ENCODE peak calls at places on chromosomes 5 and 9, in four cellular contexts. T is H7; K is effector CD4-positive, alpha-beta T cell; X is pancreas. F is an unnamed sample.

GRCh38 chr5:125052601-125053000 is 306.2 kb upstream of the ZNF608 start:
- DNase-seq in X (no peak), K (no peak), T (no peak), F (no peak)

GRCh38 chr5:180605554-180606214 is 14.4 kb upstream of the SCGB3A1 start:
- DNase-seq in K (peak; percentile 58), T (peak; percentile 87), X (peak; percentile 49), F (peak; percentile 31)

GRCh38 chr5:86526811-86527348 is 90.9 kb upstream of the COX7C start:
- DNase-seq in X (no peak), T (no peak), K (no peak), F (no peak)

GRCh38 chr5:62395210-62395950 is 8.3 kb downstream of the DIMT1 start:
- DNase-seq in X (no peak), T (no peak), K (no peak), F (no peak)

GRCh38 chr5:154101184-154101583 is 62.4 kb downstream of the MFAP3 start:
- DNase-seq in X (no peak), T (no peak), K (no peak), F (no peak)

GRCh38 chr9:137494104-137494544 is 35.0 kb upstream of the NSMF start:
- DNase-seq in X (no peak), K (no peak), T (peak; percentile 60), F (no peak)

GRCh38 chr5:61139094-61139873 is 23.0 kb downstream of the SMIM15 start:
- DNase-seq in X (no peak), T (peak; percentile 2), K (no peak), F (no peak)

GRCh38 chr9:85212209-85212608 is 529.5 kb downstream of the AGTPBP1 start:
- DNase-seq in T (no peak), K (no peak), X (no peak), F (no peak)

GRCh38 chr5:133926960-133927615 is 41.3 kb downstream of the C5orf15 start:
- DNase-seq in X (no peak), T (no peak), K (no peak), F (no peak)

GRCh38 chr5:102811962-102812361 is 56.9 kb downstream of the PAM start:
- DNase-seq in X (no peak), K (no peak), T (no peak), F (no peak)

GRCh38 chr5:78677777-78678668 is 29.5 kb upstream of the LHFPL2 start:
- DNase-seq in X (no peak), K (no peak), T (no peak), F (no peak)

GRCh38 chr5:82327961-82328360 is 49.8 kb upstream of the RPS23 start:
- DNase-seq in T (no peak), X (no peak), K (no peak), F (no peak)

GRCh38 chr9:136052991-136053756 is 41.9 kb downstream of the NACC2 start:
- DNase-seq in T (peak; percentile 75), X (no peak), K (no peak), F (no peak)

GRCh38 chr5:73213566-73213998 is 40.6 kb downstream of the TMEM174 start:
- DNase-seq in X (no peak), T (peak; percentile 38), K (no peak), F (no peak)

GRCh38 chr5:89034588-89034987 is 151.6 kb upstream of the MEF2C start:
- DNase-seq in K (no peak), X (no peak), T (no peak), F (no peak)

GRCh38 chr5:122493091-122493775 is 181.2 kb downstream of the SNCAIP start:
- DNase-seq in X (peak; percentile 76), K (no peak), T (no peak), F (no peak)

GRCh38 chr5:181052526-181052927 is 12.5 kb downstream of the BTNL9 start:
- DNase-seq in K (no peak), T (no peak), X (no peak), F (no peak)

GRCh38 chr5:131423056-131423455 is 159.2 kb downstream of the CDC42SE2 start:
- DNase-seq in X (no peak), T (peak; percentile 20), K (no peak), F (no peak)

GRCh38 chr9:136762915-136763648 is 1.2 kb downstream of the LCN15 start:
- DNase-seq in T (peak; percentile 99), X (no peak), K (peak; percentile 18), F (peak; percentile 14)

GRCh38 chr9:136287960-136288753 is 15.7 kb downstream of the CCDC187 start:
- DNase-seq in K (no peak), T (no peak), X (no peak), F (no peak)

GRCh38 chr5:112862085-112862484 is 998 bp downstream of the SRP19 start:
- DNase-seq in T (peak; percentile 26), X (no peak), K (no peak), F (no peak)

GRCh38 chr9:37811906-37812476 is 11.4 kb downstream of the DCAF10 start:
- DNase-seq in K (no peak), T (no peak), X (no peak), F (no peak)

GRCh38 chr9:127170652-127171051 is 48.2 kb upstream of the ANGPTL2 start:
- DNase-seq in K (no peak), T (no peak), X (no peak), F (no peak)

GRCh38 chr5:29867155-29867554 is 1326.3 kb upstream of the CDH6 start:
- DNase-seq in K (no peak), X (no peak), T (no peak), F (no peak)

F was measured in CD8-positive, alpha-beta memory T cell.